ENCODE peak calls at places on chromosomes 12 and 14, in ten cellular contexts. R is kidney epithelial cell, T is choroid plexus epithelial cell, D is PC-9, X is IMR-90, H is GM23248, N is fibroblast of lung, U is GM12864, I is SJSA1, C is body of pancreas. A is an unnamed sample.

GRCh38 chr12:104520242-104520900 is 63.6 kb downstream of the CHST11 start:
- DNase-seq in X (no peak), T (peak; percentile 55), H (no peak), D (no peak), R (no peak), I (no peak), C (no peak), U (no peak), N (no peak), A (no peak)

GRCh38 chr14:102390064-102390463 is 27.3 kb downstream of the TECPR2 start:
- DNase-seq in H (peak; percentile 27), X (peak; percentile 36), T (peak; percentile 64), U (no peak), I (no peak), N (peak; percentile 39), C (no peak), R (no peak), D (no peak), A (no peak)

GRCh38 chr12:81450920-81451739 is 308.0 kb downstream of the PPFIA2 start:
- DNase-seq in R (peak; percentile 38), T (peak; percentile 88), N (peak; percentile 76), D (peak; percentile 11), H (peak; percentile 79), U (peak; percentile 10), C (peak; percentile 51), X (peak; percentile 54), I (peak; percentile 48), A (peak; percentile 26)

GRCh38 chr12:8912910-8913309 is 1.4 kb upstream of the PHC1 start:
- DNase-seq in H (peak; percentile 22), T (no peak), U (no peak), X (no peak), R (no peak), I (no peak), D (peak; percentile 85), N (no peak), C (peak; percentile 19), A (no peak)

GRCh38 chr12:105235299-105235746 is 651 bp downstream of the APPL2 start:
- DNase-seq in U (no peak), D (no peak), H (peak; percentile 69), N (no peak), C (no peak), T (no peak), X (peak; percentile 26), I (peak; percentile 89), R (no peak), A (no peak)

GRCh38 chr12:124457287-124458219 is 109.9 kb downstream of the NCOR2 start:
- DNase-seq in H (peak; percentile 79), R (no peak), X (peak; percentile 44), I (no peak), C (peak; percentile 68), D (peak; percentile 43), N (peak; percentile 19), T (peak; percentile 28), U (no peak), A (no peak)

GRCh38 chr12:75814856-75815754 is 216.5 kb downstream of the PHLDA1 start:
- DNase-seq in N (peak; percentile 99), H (peak; percentile 96), I (peak; percentile 47), U (no peak), C (peak; percentile 36), D (peak; percentile 18), R (peak; percentile 92), T (peak; percentile 99), X (peak; percentile 98), A (peak; percentile 89)

GRCh38 chr12:70106347-70106746 is 136.9 kb upstream of the CNOT2 start:
- DNase-seq in U (no peak), D (no peak), N (no peak), R (no peak), H (no peak), C (no peak), X (no peak), T (no peak), I (no peak), A (no peak)

GRCh38 chr14:104341532-104342434 is 203.4 kb downstream of the KIF26A start:
- DNase-seq in C (peak; percentile 82), H (peak; percentile 15), X (no peak), R (no peak), N (no peak), U (no peak), D (peak; percentile 6), T (peak; percentile 46), I (peak; percentile 42), A (no peak)

GRCh38 chr14:22556021-22556989 is 32.7 kb downstream of the DAD1 start:
- DNase-seq in R (peak; percentile 83), X (peak; percentile 89), H (peak; percentile 61), N (peak; percentile 65), U (peak; percentile 98), C (peak; percentile 61), I (peak; percentile 82), T (peak; percentile 93), D (peak; percentile 73), A (no peak)

GRCh38 chr12:22578328-22578727 is 34.0 kb upstream of the C2CD5 start:
- DNase-seq in H (no peak), R (no peak), T (no peak), D (no peak), N (no peak), I (no peak), U (no peak), C (no peak), X (no peak), A (no peak)

GRCh38 chr12:202081-202731 is 11.8 kb downstream of the SLC6A12 start:
- DNase-seq in R (no peak), T (no peak), I (no peak), U (no peak), C (no peak), X (no peak), H (no peak), N (no peak), D (peak; percentile 29), A (no peak)

GRCh38 chr12:113030875-113031525 is 25.5 kb upstream of the DTX1 start:
- DNase-seq in N (peak; percentile 58), U (no peak), T (peak; percentile 83), D (peak; percentile 21), C (peak; percentile 43), H (peak; percentile 73), I (no peak), X (peak; percentile 52), R (no peak), A (no peak)

GRCh38 chr12:109914461-109914860 is 14.4 kb downstream of the TCHP start:
- DNase-seq in R (no peak), U (no peak), I (no peak), H (no peak), X (no peak), N (no peak), C (no peak), D (no peak), T (no peak), A (no peak)

DNA sequence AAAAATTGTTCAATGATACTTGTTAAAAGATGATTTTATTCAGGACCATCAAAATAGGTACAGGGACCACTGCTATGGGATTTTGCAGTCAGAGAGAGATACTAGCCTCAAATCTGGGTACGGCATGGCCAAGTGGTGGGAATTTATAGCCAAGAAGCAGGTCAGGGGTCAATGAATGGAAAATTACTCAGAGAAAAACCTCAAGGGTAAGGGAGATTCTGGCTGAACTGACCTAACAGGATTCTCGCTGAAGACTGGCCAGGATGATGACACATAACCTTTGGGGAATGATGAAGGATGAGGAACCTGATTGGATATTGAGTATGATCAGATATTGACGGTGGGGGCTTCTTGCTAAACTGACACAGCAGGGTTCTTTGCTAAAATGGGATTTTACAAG is 32.7 kb downstream of the DEPDC4 start:
- DNase-seq in T (peak; percentile 54), H (peak; percentile 79), C (no peak), U (no peak), X (peak; percentile 69), D (peak; percentile 25), I (no peak), N (peak; percentile 40), R (no peak), A (no peak)
- H3K4me3 ChIP-seq in T (no peak overlapping the region), H (peak overlapping the region; percentile 65), C (no peak overlapping the region), U (no peak overlapping the region), X (no peak overlapping the region), D (peak overlapping the region; percentile 50), I (no peak overlapping the region), N (peak overlapping the region; percentile 15), R (no peak overlapping the region), A (no peak overlapping the region)

DNA sequence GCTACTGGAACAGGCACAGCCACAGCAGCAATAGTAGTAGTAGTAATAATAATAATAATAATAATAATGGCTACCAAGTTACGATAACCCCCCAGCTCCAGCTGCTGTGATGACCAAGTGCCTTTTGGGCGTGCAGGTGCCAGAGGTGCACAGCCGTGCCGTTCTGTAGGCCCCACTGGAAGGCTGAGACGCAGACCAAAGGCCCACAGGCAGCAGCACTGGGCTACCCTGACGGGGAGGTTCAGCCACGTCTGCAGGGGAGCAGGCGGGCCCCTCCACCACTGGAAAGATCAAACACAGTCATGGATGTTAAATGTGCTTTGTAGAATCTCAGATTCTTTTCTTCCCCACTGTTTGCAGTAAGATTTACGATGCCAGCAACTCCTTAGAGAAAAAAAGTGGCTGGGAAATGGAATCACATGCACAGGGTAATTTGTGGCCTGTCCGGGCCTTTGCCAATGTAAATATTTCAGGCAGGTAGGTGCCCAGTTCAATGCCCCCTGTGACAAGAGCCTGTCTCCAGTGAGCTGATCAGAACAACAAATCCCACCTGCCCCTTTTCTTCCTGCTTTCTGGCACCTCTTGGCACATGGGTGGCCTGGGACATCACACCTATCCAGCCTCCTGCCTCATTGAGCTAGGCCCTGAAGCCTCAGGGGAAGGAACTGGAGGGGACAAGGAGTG is 32.6 kb downstream of the CCDC85C start:
- DNase-seq in R (no peak), I (no peak), C (peak; percentile 56), T (no peak), D (no peak), H (no peak), U (no peak), X (no peak), N (no peak), A (no peak)
- H3K4me3 ChIP-seq in R (no peak overlapping the region), I (no peak overlapping the region), C (no peak overlapping the region), T (no peak overlapping the region), D (no peak overlapping the region), H (no peak overlapping the region), U (no peak overlapping the region), X (no peak overlapping the region), N (no peak overlapping the region), A (no peak overlapping the region)

DNA sequence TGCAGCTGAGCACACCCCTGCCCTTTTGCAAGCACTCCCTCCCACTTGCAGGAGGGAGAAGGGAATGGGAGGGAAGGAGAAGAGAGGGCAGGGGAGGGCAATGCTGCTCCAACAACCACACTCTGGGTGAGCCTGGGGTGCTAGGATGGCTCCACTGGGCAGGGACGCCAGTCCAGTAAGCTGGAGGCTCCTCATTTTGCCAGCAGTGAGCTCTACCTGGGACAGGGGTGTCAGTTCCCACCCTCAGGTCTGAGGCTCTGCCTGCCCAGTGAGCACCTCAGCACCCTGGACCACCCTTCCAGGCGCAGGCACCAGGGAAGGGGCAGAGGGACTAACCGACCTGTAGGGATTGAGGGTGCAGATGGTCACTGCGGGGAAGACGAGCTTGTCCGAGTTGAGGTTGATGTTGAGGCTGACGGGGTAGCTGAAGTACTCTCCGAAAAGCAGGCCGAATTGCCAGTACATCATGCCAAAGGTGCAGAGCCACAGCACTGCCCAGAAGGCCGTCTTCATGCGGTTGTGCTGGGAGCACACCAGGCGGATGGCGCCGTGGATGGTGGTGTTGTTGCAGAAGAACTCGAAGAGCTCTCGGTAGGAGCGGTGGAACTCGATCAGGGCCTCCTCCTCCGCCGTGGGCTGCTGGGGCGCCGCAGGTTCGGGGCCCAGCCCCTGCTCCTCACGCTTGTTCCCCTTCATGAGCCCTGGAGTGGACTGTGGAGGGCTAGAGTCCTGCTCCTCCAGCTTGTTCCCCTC is 1.2 kb downstream of the SCNN1A start:
- DNase-seq in R (no peak), D (no peak), X (no peak), H (no peak), U (no peak), T (no peak), N (no peak), I (peak; percentile 38), C (no peak), A (no peak)
- H3K4me3 ChIP-seq in R (peak overlapping the region; percentile 45), D (peak overlapping the region; percentile 62), X (no peak overlapping the region), H (no peak overlapping the region), U (no peak overlapping the region), T (no peak overlapping the region), N (no peak overlapping the region), I (no peak overlapping the region), C (no peak overlapping the region), A (no peak overlapping the region)

GRCh38 chr14:94485944-94486841 is 10.2 kb upstream of the SERPINA9 start:
- DNase-seq in I (peak; percentile 52), H (peak; percentile 75), U (no peak), R (no peak), D (peak; percentile 6), C (peak; percentile 56), X (peak; percentile 46), T (peak; percentile 59), N (peak; percentile 30), A (no peak)
- H3K4me3 ChIP-seq in I (no peak overlapping the region), H (no peak overlapping the region), U (no peak overlapping the region), R (no peak overlapping the region), D (no peak overlapping the region), C (no peak overlapping the region), X (no peak overlapping the region), T (peak overlapping the region; percentile 29), N (no peak overlapping the region), A (peak overlapping the region; percentile 27)